ENCODE peak calls at places on chromosomes 4 and X, in six cellular contexts. Q, B, C, I, V and W are unnamed samples.

GRCh38 chr4:115154826-115155225 is 41.4 kb upstream of the NDST4 start:
- DNase-seq in Q (no peak), B (no peak), C (peak), I (no peak), V (no peak), W (no peak)

GRCh38 chrX:15434205-15434604 is 50.0 kb upstream of the VEGFD start:
- DNase-seq in Q (no peak), B (no peak), C (no peak), I (no peak), V (no peak), W (no peak)

GRCh38 chrX:24899391-24899790 is 116.4 kb downstream of the ARX start:
- DNase-seq in Q (no peak), B (no peak), C (peak), I (no peak), V (no peak), W (no peak)

GRCh38 chrX:56281789-56282188 is 49.6 kb downstream of the KLF8 start:
- DNase-seq in Q (peak), B (no peak), C (peak), I (no peak), V (no peak), W (no peak)

GRCh38 chr4:29581469-29581868 is 1138.7 kb upstream of the PCDH7 start:
- DNase-seq in Q (no peak), B (no peak), C (no peak), I (no peak), V (no peak), W (peak)

GRCh38 chr4:7041246-7041645 is 1.9 kb upstream of the TADA2B start:
- DNase-seq in Q (no peak), B (no peak), C (no peak), I (no peak), V (no peak), W (no peak)

GRCh38 chr4:1743551-1743950 is 22.2 kb downstream of the TACC3 start:
- DNase-seq in Q (no peak), B (no peak), C (no peak), I (no peak), V (no peak), W (no peak)

GRCh38 chr4:150337709-150338108 is 244.2 kb upstream of the MAB21L2 start:
- DNase-seq in Q (no peak), B (no peak), C (no peak), I (no peak), V (no peak), W (no peak)

GRCh38 chr4:6348408-6348807 is 78.8 kb downstream of the WFS1 start:
- DNase-seq in Q (no peak), B (no peak), C (no peak), I (no peak), V (no peak), W (no peak)

GRCh38 chrX:110941906-110942305 is 146.3 kb upstream of the CHRDL1 start:
- DNase-seq in Q (no peak), B (no peak), C (no peak), I (no peak), V (no peak), W (no peak)

GRCh38 chr4:184355857-184356256 is 118.5 kb downstream of the IRF2 start:
- DNase-seq in Q (no peak), B (no peak), C (no peak), I (no peak), V (no peak), W (no peak)
- H3K27ac ChIP-seq in Q (no peak), B (peak), C (no peak), I (peak), V (peak), W (no peak)

DNA sequence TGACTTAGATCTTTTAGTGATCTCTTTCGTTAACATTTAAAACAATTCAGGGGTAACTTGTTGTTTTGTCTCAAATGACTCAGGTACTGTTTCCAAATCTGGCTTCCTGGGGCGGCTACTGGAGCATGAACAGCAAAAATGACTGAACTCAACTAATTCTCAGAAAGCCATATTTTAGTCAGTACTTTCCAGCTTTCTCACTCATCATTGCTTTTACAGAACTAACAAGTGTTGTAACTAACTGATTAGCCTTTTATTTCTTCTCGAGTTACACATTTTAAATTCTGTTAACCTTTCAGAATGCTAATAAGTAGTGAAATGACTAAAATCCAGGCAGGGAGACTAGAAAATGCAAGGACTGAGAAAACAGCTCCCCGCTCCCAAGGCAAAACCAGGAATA is 55.3 kb downstream of the JADE3 start:
- DNase-seq in Q (no peak), B (peak), C (no peak), I (no peak), V (no peak), W (no peak)
- H3K27ac ChIP-seq in Q (no peak), B (peak), C (no peak), I (no peak), V (no peak), W (no peak)

GRCh38 chrX:20664774-20665173 is 398.1 kb upstream of the RPS6KA3 start:
- DNase-seq in Q (peak), B (no peak), C (no peak), I (no peak), V (no peak), W (no peak)
- H3K27ac ChIP-seq in Q (no peak), B (no peak), C (no peak), I (no peak), V (no peak), W (no peak)

GRCh38 chr4:153345011-153345981 is 808 bp downstream of the MND1 start:
- DNase-seq in Q (peak), B (no peak), C (peak), I (peak), V (no peak), W (no peak)
- H3K27ac ChIP-seq in Q (no peak), B (peak), C (peak), I (peak), V (no peak), W (no peak)

DNA sequence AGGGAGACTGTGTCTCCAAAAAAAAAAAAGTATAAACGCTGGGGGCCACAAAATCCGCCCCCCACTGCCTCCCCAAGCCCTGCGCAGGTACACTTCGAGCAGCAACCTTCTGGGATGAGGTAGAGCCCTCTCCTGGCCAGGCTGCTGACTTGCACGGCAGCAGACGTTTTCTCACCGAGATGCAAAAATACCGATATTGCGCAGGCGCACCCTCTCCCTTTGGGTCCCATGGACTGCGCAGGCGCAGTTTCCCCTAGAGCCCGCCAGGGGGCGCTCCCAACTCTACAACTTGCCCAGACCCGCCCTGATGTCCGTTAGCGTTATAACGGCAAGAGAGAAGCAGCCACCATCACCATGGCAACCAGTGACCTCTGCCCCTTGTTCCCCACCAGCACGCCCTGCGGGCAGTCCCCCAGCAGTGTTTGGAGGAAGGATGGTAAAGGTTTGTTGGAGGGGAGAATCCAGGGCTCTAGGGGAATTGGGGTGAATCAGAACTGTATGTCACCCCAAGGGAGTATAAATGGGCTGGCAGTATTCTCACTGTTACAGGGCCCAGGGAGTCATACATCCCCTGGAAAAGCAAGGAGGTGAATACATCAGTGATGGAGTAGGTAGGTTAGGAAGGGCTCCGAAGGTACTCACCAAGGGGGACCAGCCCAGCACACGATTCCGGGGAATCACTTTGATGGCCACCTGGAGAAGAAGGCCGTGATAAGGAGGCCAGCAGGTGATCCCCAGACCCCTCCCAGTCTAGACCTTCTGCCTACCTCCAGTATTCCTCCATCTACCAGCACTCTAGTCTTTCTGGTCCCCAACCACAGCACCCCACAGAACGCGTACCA is 1.5 kb downstream of the PIM2 start:
- DNase-seq in Q (peak), B (peak), C (peak), I (peak), V (peak), W (peak)
- H3K27ac ChIP-seq in Q (no peak), B (peak), C (no peak), I (peak), V (peak), W (peak)